ENCODE peak calls at places on chromosome 9, in six cellular contexts. Q is NCI-H510A; A is stimulated activated CD4-positive, alpha-beta T cell treated with anti-CD3 and anti-CD28 coated beads, Interleukin-12 subunit alpha, Interleukin-12 subunit beta, amount 100 ng/mL, for 4 hours; K is tibial nerve; V is mucosa of descending colon; U is NCI-H1092. O is an unnamed sample.

GRCh38 chr9:129174724-129175514 is 3.1 kb downstream of the IER5L start:
- DNase-seq in Q (peak), A (peak), K (peak), V (peak), U (no peak), O (peak)

GRCh38 chr9:114516913-114517312 is 11.6 kb upstream of the WHRN start:
- DNase-seq in Q (no peak), A (no peak), K (no peak), V (no peak), U (no peak), O (peak)

GRCh38 chr9:121317737-121318630 is 50.0 kb downstream of the GSN start:
- DNase-seq in Q (no peak), A (no peak), K (no peak), V (peak), U (no peak), O (no peak)

GRCh38 chr9:38281917-38282316 is 110.6 kb upstream of the ALDH1B1 start:
- DNase-seq in Q (no peak), A (no peak), K (no peak), V (no peak), U (no peak), O (no peak)

GRCh38 chr9:87342743-87343142 is 154.9 kb upstream of the DAPK1 start:
- DNase-seq in Q (no peak), A (no peak), K (peak), V (no peak), U (no peak), O (no peak)

GRCh38 chr9:92094655-92095054 is 20.6 kb downstream of the SPTLC1 start:
- DNase-seq in Q (peak), A (peak), K (no peak), V (no peak), U (no peak), O (peak)

GRCh38 chr9:119697996-119698395 is 328.8 kb upstream of the BRINP1 start:
- DNase-seq in Q (no peak), A (no peak), K (no peak), V (no peak), U (no peak), O (no peak)

GRCh38 chr9:92668746-92669526 is 995 bp downstream of the IPPK start:
- DNase-seq in Q (no peak), A (peak), K (no peak), V (no peak), U (no peak), O (peak)

GRCh38 chr9:37801287-37801850 is 772 bp downstream of the DCAF10 start:
- DNase-seq in Q (no peak), A (peak), K (no peak), V (peak), U (no peak), O (peak)

GRCh38 chr9:14314424-14314928 is 535 bp upstream of the NFIB start:
- DNase-seq in Q (peak), A (no peak), K (peak), V (peak), U (peak), O (no peak)

GRCh38 chr9:99109522-99109921 is 4.6 kb downstream of the TGFBR1 start:
- DNase-seq in Q (no peak), A (no peak), K (peak), V (no peak), U (no peak), O (peak)

GRCh38 chr9:17134843-17135577 is at the start of gene CNTLN:
- DNase-seq in Q (peak), A (peak), K (peak), V (peak), U (peak), O (peak)

GRCh38 chr9:124030969-124031451 is 19.4 kb downstream of the LHX2 start:
- DNase-seq in Q (no peak), A (no peak), K (no peak), V (no peak), U (no peak), O (no peak)

GRCh38 chr9:84297162-84297821 is 43.3 kb downstream of the SLC28A3 start:
- DNase-seq in Q (no peak), A (no peak), K (no peak), V (no peak), U (no peak), O (no peak)

GRCh38 chr9:81999806-82000205 is 11.2 kb downstream of the SPATA31D1 start:
- DNase-seq in Q (no peak), A (no peak), K (no peak), V (no peak), U (no peak), O (no peak)

O was measured in NB4.